ENCODE peak calls at places on chromosome 7, in four cellular contexts. T is HepG2, O is WTC11, F is K562. A is an unnamed sample.
A peak's percentile ranks its signal among the peaks of the same experiment; 100 is the strongest.

GRCh38 chr7:149716007-149716931 is 57.1 kb downstream of the ZNF467 start:
- DNase-seq in F (no peak), O (no peak), T (no peak), A (no peak)

GRCh38 chr7:77631820-77632219 is 64.4 kb upstream of the RSBN1L start:
- DNase-seq in O (no peak), T (no peak), F (no peak), A (no peak)

GRCh38 chr7:131486346-131486745 is 70.1 kb downstream of the PODXL start:
- DNase-seq in F (no peak), T (no peak), O (no peak), A (no peak)

GRCh38 chr7:77727936-77728701 is 31.9 kb downstream of the RSBN1L start:
- DNase-seq in F (peak; percentile 46), T (peak; percentile 15), O (no peak), A (peak; percentile 37)

GRCh38 chr7:150876817-150877526 is 24.7 kb downstream of the AOC1 start:
- DNase-seq in O (peak; percentile 69), F (peak; percentile 94), T (peak; percentile 56), A (peak; percentile 93)

GRCh38 chr7:142177869-142178268 is 66.4 kb downstream of the MGAM2 start:
- DNase-seq in F (no peak), T (no peak), O (no peak), A (no peak)

GRCh38 chr7:156255635-156256034 is 384.9 kb upstream of the RNF32 start:
- DNase-seq in T (no peak), O (no peak), F (no peak), A (no peak)

GRCh38 chr7:74082770-74083116 is 861 bp upstream of the LIMK1 start:
- DNase-seq in T (no peak), O (no peak), F (no peak), A (no peak)

GRCh38 chr7:85135931-85136330 is 50.9 kb downstream of the SEMA3D start:
- DNase-seq in T (no peak), O (no peak), F (no peak), A (no peak)

GRCh38 chr7:98137826-98138151 is 31.1 kb downstream of the LMTK2 start:
- DNase-seq in T (no peak), O (no peak), F (no peak), A (no peak)

GRCh38 chr7:95478139-95479037 is 7.4 kb upstream of the ASB4 start:
- DNase-seq in O (peak; percentile 27), F (peak; percentile 20), T (peak; percentile 77), A (no peak)

GRCh38 chr7:94133460-94133859 is 129.3 kb upstream of the BET1 start:
- DNase-seq in F (no peak), T (no peak), O (no peak), A (no peak)

GRCh38 chr7:19470031-19470430 is 238.8 kb downstream of the POLR1F start:
- DNase-seq in T (no peak), F (no peak), O (no peak), A (no peak)

GRCh38 chr7:36393826-36394225 is 4.2 kb downstream of the ANLN start:
- DNase-seq in F (no peak), T (peak; percentile 67), O (no peak), A (no peak)

GRCh38 chr7:94330474-94331027 is 64.1 kb upstream of the COL1A2 start:
- DNase-seq in T (no peak), O (no peak), F (no peak), A (no peak)

GRCh38 chr7:144063710-144064109 is 5.9 kb upstream of the OR2A25 start:
- DNase-seq in O (peak; percentile 45), F (peak; percentile 53), T (no peak), A (no peak)

GRCh38 chr7:134212576-134213546 is 85.7 kb downstream of the LRGUK start:
- DNase-seq in O (no peak), F (peak; percentile 58), T (no peak), A (no peak)
- TF ChIP-seq ELF4 in O (no peak), F (peak; percentile 56), T (no peak), A (no peak)

GRCh38 chr7:2211259-2211575 is 21.5 kb downstream of the MAD1L1 start:
- DNase-seq in O (no peak), F (no peak), T (no peak), A (no peak)
- TF ChIP-seq ELF4 in O (no peak), F (no peak), T (no peak), A (no peak)

DNA sequence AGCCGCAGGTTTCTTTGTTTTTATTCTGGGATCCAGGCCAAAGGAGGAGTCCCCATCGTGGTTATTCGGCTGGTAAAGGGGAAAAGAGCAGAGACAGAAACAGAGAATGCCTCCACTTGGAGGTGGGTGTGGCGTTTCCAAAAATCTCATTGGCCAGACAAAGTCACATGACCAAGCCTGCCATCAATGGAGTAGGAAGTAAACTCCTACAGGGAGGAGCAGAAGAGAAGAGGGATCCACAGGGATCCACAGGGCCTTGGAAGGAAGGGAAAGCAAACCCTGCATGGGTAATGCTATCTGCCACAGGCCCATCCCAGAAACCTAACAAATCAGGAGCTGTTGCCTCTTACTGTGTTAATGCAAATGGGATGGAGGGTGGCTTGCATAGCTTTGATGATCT is 425.7 kb upstream of the GALNT17 start:
- DNase-seq in F (peak; percentile 46), O (no peak), T (no peak), A (peak; percentile 34)
- TF ChIP-seq ELF4 in F (no peak), O (no peak), T (no peak), A (no peak)

DNA sequence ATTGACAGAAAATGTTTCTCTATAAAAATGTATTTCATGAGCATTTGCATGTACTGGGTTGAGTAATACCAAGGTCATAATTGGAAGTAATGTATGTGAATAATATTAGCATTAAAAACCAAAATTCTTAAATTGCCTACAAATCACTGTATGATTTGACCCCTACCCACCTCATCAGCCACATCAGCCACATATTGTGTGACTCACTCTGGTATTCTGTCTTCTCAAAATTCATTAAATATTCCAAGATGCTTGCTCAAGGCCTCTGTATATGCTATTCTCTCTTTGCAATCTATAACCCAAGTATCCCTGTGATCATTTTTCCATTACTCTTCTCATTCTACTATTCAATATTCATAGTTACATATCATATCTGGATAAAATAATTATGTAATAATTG is 21.4 kb downstream of the POT1 start:
- DNase-seq in T (no peak), O (no peak), F (no peak), A (no peak)
- TF ChIP-seq ELF4 in T (no peak), O (no peak), F (no peak), A (no peak)

DNA sequence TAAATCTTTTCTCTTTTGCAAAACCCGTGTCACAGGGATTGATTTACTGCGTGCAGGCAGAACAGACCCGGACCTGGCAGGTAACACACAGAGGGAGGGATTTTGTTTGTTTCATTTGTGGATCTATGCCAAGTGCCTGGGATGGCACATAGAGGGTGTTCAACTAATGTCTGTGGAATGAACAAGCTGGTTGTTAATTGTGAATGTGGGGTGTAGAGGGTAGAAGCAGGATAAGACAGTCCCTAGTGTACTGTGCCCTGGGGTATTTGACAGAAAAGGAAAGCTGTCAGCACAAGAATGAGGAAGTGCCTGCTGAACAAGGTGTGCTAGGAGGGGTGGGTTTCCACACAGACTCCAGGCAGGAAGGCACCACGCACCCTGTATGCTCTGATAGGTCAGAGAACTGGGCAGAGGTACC is 331.8 kb downstream of the CALN1 start:
- DNase-seq in O (no peak), F (no peak), T (no peak), A (no peak)
- TF ChIP-seq ELF4 in O (no peak), F (no peak), T (no peak), A (no peak)

GRCh38 chr7:8261711-8262695 is at the start of gene ICA1:
- DNase-seq in F (peak; percentile 77), T (no peak), O (peak; percentile 82), A (peak; percentile 77)
- TF ChIP-seq ELF4 in F (no peak), T (no peak), O (no peak), A (no peak)

GRCh38 chr7:70694357-70694908 is 437.5 kb upstream of the GALNT17 start:
- DNase-seq in T (no peak), O (no peak), F (no peak), A (peak; percentile 29)

GRCh38 chr7:70695804-70696104 is 436.2 kb upstream of the GALNT17 start:
- DNase-seq in F (no peak), O (no peak), T (no peak), A (no peak)

GRCh38 chr7:70693300-70693689 is 438.6 kb upstream of the GALNT17 start:
- DNase-seq in O (no peak), T (no peak), F (no peak), A (no peak)

GRCh38 chr7:70694909-70695803 is 436.8 kb upstream of the GALNT17 start:
- DNase-seq in T (no peak), F (no peak), O (peak; percentile 50), A (no peak)

GRCh38 chr7:70693690-70694356 is 438.1 kb upstream of the GALNT17 start:
- DNase-seq in F (no peak), O (peak; percentile 54), T (no peak), A (peak; percentile 66)
- TF ChIP-seq ELF4 in F (no peak), O (no peak), T (no peak), A (no peak)

GRCh38 chr7:102321351-102322201 is 34.7 kb downstream of the SPDYE6 start:
- DNase-seq in T (no peak), F (peak; percentile 56), O (peak; percentile 74), A (no peak)
- TF ChIP-seq ELF4 in T (no peak), F (no peak), O (no peak), A (no peak)

DNA sequence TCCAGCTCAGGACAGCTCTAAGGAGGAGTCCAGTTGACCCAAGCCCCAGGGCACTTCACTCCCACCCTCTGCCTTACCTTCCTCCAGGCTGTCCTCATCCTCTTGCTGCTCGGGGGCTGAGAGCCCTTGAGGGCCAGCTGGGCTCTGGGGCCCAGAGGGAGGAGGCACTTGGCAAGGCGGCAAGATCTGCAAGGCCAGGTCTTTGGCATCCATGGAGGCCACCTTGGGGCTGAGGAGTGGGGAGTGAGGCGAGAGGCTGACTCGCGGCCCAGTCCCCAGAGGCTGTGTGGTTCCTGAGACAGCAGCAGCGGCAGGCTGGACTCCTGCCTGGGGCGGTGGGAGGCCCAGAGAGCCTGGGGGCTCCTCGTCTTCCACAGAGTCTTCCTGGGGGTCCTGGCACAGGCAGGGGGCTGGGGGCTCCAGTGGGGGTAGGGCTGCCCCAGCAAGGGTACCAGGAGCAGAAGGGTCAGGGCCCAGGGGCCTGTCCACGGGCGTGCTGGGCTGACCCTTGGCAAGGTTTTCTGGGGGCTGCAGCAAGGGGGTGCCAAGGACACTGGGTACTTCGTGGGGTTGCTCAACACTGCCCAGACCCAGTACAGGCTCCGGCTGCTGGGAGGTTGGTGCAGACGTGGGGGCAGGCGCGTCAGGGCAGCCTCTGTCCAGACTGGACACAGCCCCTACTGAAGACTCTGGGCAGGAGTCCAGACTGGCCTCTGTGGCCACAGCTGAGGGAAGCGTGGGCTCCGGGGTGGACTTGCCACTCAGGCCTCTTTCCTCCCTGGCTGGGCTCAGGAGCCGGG is 6.5 kb downstream of the NACAD start:
- DNase-seq in T (no peak), F (no peak), O (no peak), A (no peak)
- TF ChIP-seq ELF4 in T (no peak), F (no peak), O (no peak), A (no peak)

GRCh38 chr7:26992670-26993069 is 103.1 kb downstream of the HOXA1 start:
- DNase-seq in O (no peak), T (no peak), F (no peak), A (no peak)
- TF ChIP-seq ELF4 in O (no peak), T (no peak), F (no peak), A (no peak)